ENCODE peak calls at places on chromosomes 4 and X, in nine cellular contexts. A is CD4-positive, alpha-beta T cell; T is CD8-positive, alpha-beta T cell; O is endothelial cell of umbilical vein; B is WTC11; Y is type B pancreatic cell; P is endothelial cell; X is SK-N-SH; F is AG09319. D is an unnamed sample.

GRCh38 chr4:34814266-34814665 is 1430.0 kb downstream of the ARAP2 start:
- DNase-seq in A (no peak), T (no peak), O (no peak), B (no peak), Y (no peak), P (no peak), X (no peak), F (no peak), D (no peak)

GRCh38 chrX:5681159-5681558 is 547.5 kb downstream of the NLGN4X start:
- DNase-seq in A (no peak), T (no peak), O (no peak), B (no peak), Y (no peak), P (no peak), X (peak), F (no peak), D (no peak)

GRCh38 chr4:184574861-184575260 is 74.4 kb downstream of the CASP3 start:
- DNase-seq in A (no peak), T (no peak), O (peak), B (no peak), Y (no peak), P (no peak), X (no peak), F (no peak), D (no peak)

GRCh38 chrX:153766871-153767673 is 3.0 kb downstream of the PLXNB3 start:
- DNase-seq in A (no peak), T (no peak), O (no peak), B (no peak), Y (no peak), P (no peak), X (peak), F (no peak), D (no peak)

GRCh38 chr4:13159041-13159620 is 325.0 kb downstream of the RAB28 start:
- DNase-seq in A (no peak), T (no peak), O (no peak), B (no peak), Y (no peak), P (no peak), X (no peak), F (no peak), D (no peak)

GRCh38 chr4:20445933-20446723 is 194.4 kb downstream of the SLIT2 start:
- DNase-seq in A (no peak), T (no peak), O (no peak), B (no peak), Y (no peak), P (no peak), X (no peak), F (no peak), D (no peak)

GRCh38 chrX:35699642-35700041 is 98.5 kb upstream of the MAGEB16 start:
- DNase-seq in A (no peak), T (no peak), O (no peak), B (no peak), Y (no peak), P (no peak), X (no peak), F (no peak), D (no peak)

GRCh38 chr4:124713213-124713592 is 671 bp upstream of the ANKRD50 start:
- DNase-seq in A (no peak), T (no peak), O (peak), B (peak), Y (peak), P (peak), X (peak), F (peak), D (peak)

GRCh38 chrX:53268173-53268572 is 13.2 kb downstream of the IQSEC2 start:
- DNase-seq in A (no peak), T (no peak), O (no peak), B (no peak), Y (no peak), P (no peak), X (no peak), F (no peak), D (no peak)

GRCh38 chr4:8777320-8778196 is 94.1 kb downstream of the HMX1 start:
- DNase-seq in A (no peak), T (no peak), O (no peak), B (no peak), Y (no peak), P (no peak), X (no peak), F (no peak), D (no peak)

GRCh38 chr4:36363024-36363423 is 81.6 kb downstream of the DTHD1 start:
- DNase-seq in A (no peak), T (no peak), O (no peak), B (no peak), Y (no peak), P (no peak), X (no peak), F (no peak), D (no peak)

GRCh38 chrX:31228415-31228832 is 156.6 kb upstream of the FTHL17 start:
- DNase-seq in A (no peak), T (no peak), O (no peak), B (no peak), Y (no peak), P (no peak), X (no peak), F (peak), D (no peak)

GRCh38 chr4:948101-948935 is 16.1 kb downstream of the TMEM175 start:
- DNase-seq in A (no peak), T (no peak), O (no peak), B (no peak), Y (peak), P (no peak), X (peak), F (no peak), D (no peak)

GRCh38 chr4:96473246-96473645 is 633.4 kb downstream of the PDHA2 start:
- DNase-seq in A (no peak), T (no peak), O (no peak), B (no peak), Y (no peak), P (no peak), X (no peak), F (no peak), D (no peak)

GRCh38 chr4:185576918-185577591 is 41.7 kb upstream of the PDLIM3 start:
- DNase-seq in A (no peak), T (no peak), O (no peak), B (no peak), Y (no peak), P (no peak), X (peak), F (no peak), D (no peak)

GRCh38 chrX:24325231-24325630 is 11.4 kb upstream of the SUPT20HL2 start:
- DNase-seq in A (no peak), T (no peak), O (no peak), B (no peak), Y (no peak), P (no peak), X (no peak), F (no peak), D (no peak)

GRCh38 chrX:110741213-110741796 is 54.3 kb downstream of the CHRDL1 start:
- DNase-seq in A (no peak), T (no peak), O (no peak), B (no peak), Y (no peak), P (no peak), X (no peak), F (peak), D (no peak)

GRCh38 chr4:181684310-181684709 is 558.9 kb upstream of the TENM3 start:
- DNase-seq in A (no peak), T (no peak), O (no peak), B (no peak), Y (no peak), P (no peak), X (no peak), F (no peak), D (no peak)

GRCh38 chr4:3261411-3262207 is 12.7 kb downstream of the MSANTD1 start:
- DNase-seq in A (no peak), T (no peak), O (no peak), B (peak), Y (peak), P (no peak), X (peak), F (no peak), D (peak)

GRCh38 chr4:85884251-85884650 is 409.3 kb downstream of the ARHGAP24 start:
- DNase-seq in A (no peak), T (no peak), O (no peak), B (no peak), Y (no peak), P (no peak), X (no peak), F (no peak), D (no peak)

DNA sequence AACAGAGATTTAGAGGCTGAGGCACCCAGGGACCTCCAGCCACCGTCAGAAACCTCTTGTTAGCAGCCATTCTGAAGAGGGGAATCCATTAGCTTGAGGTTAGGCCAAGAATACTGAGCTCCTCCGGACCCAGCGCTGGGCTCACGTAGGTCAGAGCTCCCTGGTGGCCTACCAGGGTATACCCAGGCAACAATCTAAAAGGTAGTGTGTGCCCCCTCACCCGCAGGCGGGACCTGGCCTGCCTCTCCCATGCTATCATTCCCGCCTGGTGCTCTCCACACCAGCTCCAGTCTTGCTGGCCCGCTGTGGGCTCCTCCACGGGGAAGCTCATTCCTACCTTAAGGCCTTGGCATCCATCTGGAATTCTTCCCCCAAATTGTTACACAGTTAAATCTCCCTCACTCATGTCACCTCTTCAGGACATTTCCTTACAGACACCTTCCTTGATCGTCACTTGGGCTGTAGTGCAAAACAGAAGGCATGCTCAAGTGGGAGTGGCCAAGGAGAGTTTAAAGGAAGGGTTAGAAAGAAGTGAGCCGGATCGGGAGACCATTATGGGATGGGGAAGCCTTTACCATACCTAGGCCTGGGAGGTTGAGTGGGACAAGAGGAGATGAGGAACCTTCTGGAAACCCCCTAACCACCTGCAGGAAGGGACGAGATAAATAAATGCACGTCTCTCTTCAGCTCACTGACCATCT is 102.5 kb downstream of the UCHL1 start:
- DNase-seq in A (no peak), T (no peak), O (no peak), B (peak), Y (no peak), P (peak), X (peak), F (no peak), D (no peak)
- TF ChIP-seq CTCF in A (no peak), T (no peak), O (no peak), B (no peak), Y (peak), P (no peak), X (peak), F (no peak), D (no peak)

GRCh38 chr4:187172340-187172761 is 448.7 kb upstream of the FAT1 start:
- DNase-seq in A (no peak), T (no peak), O (no peak), B (no peak), Y (no peak), P (no peak), X (peak), F (peak), D (no peak)

GRCh38 chr4:187174749-187175148 is 451.1 kb upstream of the FAT1 start:
- DNase-seq in A (no peak), T (no peak), O (no peak), B (no peak), Y (no peak), P (no peak), X (no peak), F (no peak), D (no peak)

GRCh38 chr4:187178084-187178483 is 454.4 kb upstream of the FAT1 start:
- DNase-seq in A (no peak), T (no peak), O (no peak), B (no peak), Y (no peak), P (no peak), X (no peak), F (no peak), D (no peak)

GRCh38 chr4:187176261-187176910 is 452.7 kb upstream of the FAT1 start:
- DNase-seq in A (no peak), T (no peak), O (no peak), B (no peak), Y (no peak), P (no peak), X (peak), F (no peak), D (no peak)

DNA sequence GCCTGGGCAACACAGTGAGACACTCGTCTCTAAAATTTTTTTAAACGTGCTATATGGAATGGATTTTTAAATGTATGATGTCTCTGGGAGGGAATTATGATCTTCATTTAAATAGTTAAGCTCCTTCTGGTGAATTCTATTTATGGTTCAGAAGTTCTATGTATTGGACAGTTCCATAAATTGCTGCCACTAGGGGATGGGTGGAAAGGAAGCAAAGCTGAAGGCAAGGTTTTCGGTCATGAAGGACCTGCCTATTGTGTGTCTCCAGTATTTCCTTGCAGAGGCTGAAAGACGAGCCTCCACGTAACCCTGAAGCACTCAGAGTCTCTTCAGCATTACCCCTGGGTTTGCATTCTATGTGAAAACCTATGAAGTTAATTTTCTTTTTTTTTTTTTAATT is 451.5 kb upstream of the FAT1 start:
- DNase-seq in A (no peak), T (no peak), O (no peak), B (no peak), Y (no peak), P (no peak), X (no peak), F (no peak), D (no peak)
- TF ChIP-seq CTCF in A (no peak), T (no peak), O (no peak), B (no peak), Y (peak), P (no peak), X (peak), F (no peak), D (no peak)

GRCh38 chr4:165355900-165356300 is 22.9 kb upstream of the CPE start:
- DNase-seq in A (no peak), T (no peak), O (peak), B (peak), Y (no peak), P (peak), X (peak), F (no peak), D (no peak)
- TF ChIP-seq CTCF in A (no peak), T (no peak), O (peak), B (no peak), Y (peak), P (no peak), X (peak), F (peak), D (peak)

GRCh38 chrX:86348669-86349068 is 200.4 kb downstream of the DACH2 start:
- DNase-seq in A (no peak), T (no peak), O (no peak), B (peak), Y (no peak), P (peak), X (peak), F (no peak), D (no peak)
- TF ChIP-seq CTCF in A (no peak), T (no peak), O (no peak), B (peak), Y (peak), P (peak), X (peak), F (no peak), D (no peak)

GRCh38 chr4:171650543-171650942 is 162.7 kb upstream of the GALNTL6 start:
- DNase-seq in A (no peak), T (no peak), O (no peak), B (peak), Y (no peak), P (peak), X (peak), F (no peak), D (no peak)
- TF ChIP-seq CTCF in A (no peak), T (no peak), O (no peak), B (no peak), Y (peak), P (peak), X (no peak), F (no peak), D (peak)

GRCh38 chr4:37792241-37792640 is 34.2 kb upstream of the PGM2 start:
- DNase-seq in A (no peak), T (no peak), O (no peak), B (no peak), Y (no peak), P (no peak), X (no peak), F (no peak), D (no peak)

GRCh38 chr4:37794046-37794445 is 32.4 kb upstream of the PGM2 start:
- DNase-seq in A (no peak), T (no peak), O (no peak), B (no peak), Y (no peak), P (no peak), X (no peak), F (no peak), D (no peak)

GRCh38 chr4:37797923-37798322 is 28.6 kb upstream of the PGM2 start:
- DNase-seq in A (no peak), T (no peak), O (no peak), B (no peak), Y (no peak), P (no peak), X (no peak), F (no peak), D (no peak)

GRCh38 chr4:37795796-37796195 is 30.7 kb upstream of the PGM2 start:
- DNase-seq in A (no peak), T (no peak), O (no peak), B (no peak), Y (no peak), P (no peak), X (no peak), F (no peak), D (no peak)

DNA sequence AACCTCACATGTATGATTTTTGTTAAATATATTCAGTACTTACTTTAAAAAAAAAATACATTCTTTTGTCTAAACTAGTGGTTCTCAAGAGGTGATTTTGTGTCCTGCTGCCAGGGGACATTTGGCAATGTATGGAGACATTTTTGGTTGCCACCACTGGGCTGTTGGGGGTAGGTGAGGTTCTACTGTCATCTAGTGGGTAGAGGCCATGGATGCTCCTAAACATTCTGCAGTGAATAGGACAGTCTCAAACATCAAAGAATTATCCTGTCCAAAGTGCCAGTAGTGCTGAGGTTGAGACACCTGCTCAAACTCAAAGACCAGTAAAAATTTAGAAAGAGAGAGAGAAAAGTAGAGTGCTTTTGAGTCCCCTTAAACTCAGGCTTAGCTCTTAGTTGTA is 32.9 kb upstream of the PGM2 start:
- DNase-seq in A (no peak), T (no peak), O (peak), B (no peak), Y (no peak), P (no peak), X (no peak), F (no peak), D (no peak)
- TF ChIP-seq CTCF in A (peak), T (peak), O (peak), B (no peak), Y (peak), P (no peak), X (peak), F (peak), D (peak)

D was measured in osteocyte.